ENCODE peak calls at places on chromosome 6, in seven cellular contexts. One of them, this sample, is unnamed.

GRCh38 chr6:121965739-121966138 is 433.7 kb upstream of the HSF2 start:
- DNase-seq in GM06990: no peak
- DNase-seq in Panc1: no peak
- DNase-seq in lower leg skin: peak
- DNase-seq in AG09309: no peak
- DNase-seq in PC-9: no peak
- DNase-seq in GM12865: no peak
- DNase-seq in this sample: no peak

GRCh38 chr6:105759946-105760345 is 326.2 kb upstream of the PRDM1 start:
- DNase-seq in GM06990: no peak
- DNase-seq in Panc1: no peak
- DNase-seq in lower leg skin: no peak
- DNase-seq in AG09309: no peak
- DNase-seq in PC-9: no peak
- DNase-seq in GM12865: no peak
- DNase-seq in this sample: peak

GRCh38 chr6:161682982-161683381 is 409.1 kb upstream of the AGPAT4 start:
- DNase-seq in GM06990: no peak
- DNase-seq in Panc1: no peak
- DNase-seq in lower leg skin: no peak
- DNase-seq in AG09309: no peak
- DNase-seq in PC-9: no peak
- DNase-seq in GM12865: no peak
- DNase-seq in this sample: no peak

GRCh38 chr6:84766118-84766683 is 1.8 kb upstream of the TBX18 start:
- DNase-seq in GM06990: no peak
- DNase-seq in Panc1: no peak
- DNase-seq in lower leg skin: no peak
- DNase-seq in AG09309: no peak
- DNase-seq in PC-9: no peak
- DNase-seq in GM12865: no peak
- DNase-seq in this sample: no peak

GRCh38 chr6:169800668-169801395 is 49.4 kb downstream of the ERMARD start:
- DNase-seq in GM06990: no peak
- DNase-seq in Panc1: peak
- DNase-seq in lower leg skin: peak
- DNase-seq in AG09309: peak
- DNase-seq in PC-9: peak
- DNase-seq in GM12865: no peak
- DNase-seq in this sample: peak

GRCh38 chr6:109610555-109610954 is 80.4 kb downstream of the AK9 start:
- DNase-seq in GM06990: no peak
- DNase-seq in Panc1: no peak
- DNase-seq in lower leg skin: no peak
- DNase-seq in AG09309: no peak
- DNase-seq in PC-9: no peak
- DNase-seq in GM12865: no peak
- DNase-seq in this sample: no peak

GRCh38 chr6:44851176-44851575 is 463.7 kb downstream of the CDC5L start:
- DNase-seq in GM06990: no peak
- DNase-seq in Panc1: no peak
- DNase-seq in lower leg skin: no peak
- DNase-seq in AG09309: peak
- DNase-seq in PC-9: no peak
- DNase-seq in GM12865: no peak
- DNase-seq in this sample: no peak

GRCh38 chr6:106739387-106739786 is 110.0 kb downstream of the QRSL1 start:
- DNase-seq in GM06990: no peak
- DNase-seq in Panc1: no peak
- DNase-seq in lower leg skin: peak
- DNase-seq in AG09309: no peak
- DNase-seq in PC-9: no peak
- DNase-seq in GM12865: no peak
- DNase-seq in this sample: no peak

GRCh38 chr6:31713991-31714684 is 1.0 kb upstream of the LY6G6D start:
- DNase-seq in GM06990: no peak
- DNase-seq in Panc1: no peak
- DNase-seq in lower leg skin: no peak
- DNase-seq in AG09309: no peak
- DNase-seq in PC-9: no peak
- DNase-seq in GM12865: no peak
- DNase-seq in this sample: no peak

GRCh38 chr6:36328600-36328999 is 8.1 kb downstream of the BNIP5 start:
- DNase-seq in GM06990: no peak
- DNase-seq in Panc1: no peak
- DNase-seq in lower leg skin: no peak
- DNase-seq in AG09309: no peak
- DNase-seq in PC-9: no peak
- DNase-seq in GM12865: no peak
- DNase-seq in this sample: no peak

GRCh38 chr6:131062245-131063027 is 609 bp downstream of the EPB41L2 start:
- DNase-seq in GM06990: peak
- DNase-seq in Panc1: no peak
- DNase-seq in lower leg skin: peak
- DNase-seq in AG09309: no peak
- DNase-seq in PC-9: no peak
- DNase-seq in GM12865: peak
- DNase-seq in this sample: no peak
- H3K4me3 ChIP-seq in GM06990: peak
- H3K4me3 ChIP-seq in Panc1: peak
- H3K4me3 ChIP-seq in lower leg skin: peak
- H3K4me3 ChIP-seq in AG09309: peak
- H3K4me3 ChIP-seq in PC-9: peak
- H3K4me3 ChIP-seq in GM12865: peak
- H3K4me3 ChIP-seq in this sample: peak

GRCh38 chr6:75267461-75267860 is 17.1 kb downstream of the TMEM30A start:
- DNase-seq in GM06990: no peak
- DNase-seq in Panc1: no peak
- DNase-seq in lower leg skin: no peak
- DNase-seq in AG09309: no peak
- DNase-seq in PC-9: no peak
- DNase-seq in GM12865: no peak
- DNase-seq in this sample: no peak
- TF ChIP-seq CTCF in GM06990: no peak
- TF ChIP-seq CTCF in Panc1: no peak
- TF ChIP-seq CTCF in lower leg skin: no peak
- TF ChIP-seq CTCF in AG09309: no peak
- TF ChIP-seq CTCF in PC-9: no peak
- TF ChIP-seq CTCF in GM12865: no peak
- TF ChIP-seq CTCF in this sample: no peak

GRCh38 chr6:53532061-53532797 is 12.7 kb downstream of the GCLC start:
- DNase-seq in GM06990: no peak
- DNase-seq in Panc1: no peak
- DNase-seq in lower leg skin: no peak
- DNase-seq in AG09309: no peak
- DNase-seq in PC-9: no peak
- DNase-seq in GM12865: no peak
- DNase-seq in this sample: no peak
- H3K4me3 ChIP-seq in GM06990: no peak
- H3K4me3 ChIP-seq in Panc1: no peak
- H3K4me3 ChIP-seq in lower leg skin: no peak
- H3K4me3 ChIP-seq in AG09309: no peak
- H3K4me3 ChIP-seq in PC-9: no peak
- H3K4me3 ChIP-seq in GM12865: no peak
- H3K4me3 ChIP-seq in this sample: no peak

GRCh38 chr6:147509900-147510299 is 1.4 kb downstream of the SAMD5 start:
- DNase-seq in GM06990: no peak
- DNase-seq in Panc1: no peak
- DNase-seq in lower leg skin: no peak
- DNase-seq in AG09309: no peak
- DNase-seq in PC-9: no peak
- DNase-seq in GM12865: no peak
- DNase-seq in this sample: no peak

GRCh38 chr6:147508073-147508870 is at the start of gene SAMD5:
- DNase-seq in GM06990: peak
- DNase-seq in Panc1: no peak
- DNase-seq in lower leg skin: peak
- DNase-seq in AG09309: peak
- DNase-seq in PC-9: no peak
- DNase-seq in GM12865: peak
- DNase-seq in this sample: no peak

GRCh38 chr6:147506704-147507114 is 1.8 kb upstream of the SAMD5 start:
- DNase-seq in GM06990: peak
- DNase-seq in Panc1: no peak
- DNase-seq in lower leg skin: peak
- DNase-seq in AG09309: no peak
- DNase-seq in PC-9: no peak
- DNase-seq in GM12865: peak
- DNase-seq in this sample: no peak

GRCh38 chr6:147508871-147509608 is 550 bp downstream of the SAMD5 start:
- DNase-seq in GM06990: peak
- DNase-seq in Panc1: no peak
- DNase-seq in lower leg skin: no peak
- DNase-seq in AG09309: no peak
- DNase-seq in PC-9: no peak
- DNase-seq in GM12865: no peak
- DNase-seq in this sample: no peak

DNA sequence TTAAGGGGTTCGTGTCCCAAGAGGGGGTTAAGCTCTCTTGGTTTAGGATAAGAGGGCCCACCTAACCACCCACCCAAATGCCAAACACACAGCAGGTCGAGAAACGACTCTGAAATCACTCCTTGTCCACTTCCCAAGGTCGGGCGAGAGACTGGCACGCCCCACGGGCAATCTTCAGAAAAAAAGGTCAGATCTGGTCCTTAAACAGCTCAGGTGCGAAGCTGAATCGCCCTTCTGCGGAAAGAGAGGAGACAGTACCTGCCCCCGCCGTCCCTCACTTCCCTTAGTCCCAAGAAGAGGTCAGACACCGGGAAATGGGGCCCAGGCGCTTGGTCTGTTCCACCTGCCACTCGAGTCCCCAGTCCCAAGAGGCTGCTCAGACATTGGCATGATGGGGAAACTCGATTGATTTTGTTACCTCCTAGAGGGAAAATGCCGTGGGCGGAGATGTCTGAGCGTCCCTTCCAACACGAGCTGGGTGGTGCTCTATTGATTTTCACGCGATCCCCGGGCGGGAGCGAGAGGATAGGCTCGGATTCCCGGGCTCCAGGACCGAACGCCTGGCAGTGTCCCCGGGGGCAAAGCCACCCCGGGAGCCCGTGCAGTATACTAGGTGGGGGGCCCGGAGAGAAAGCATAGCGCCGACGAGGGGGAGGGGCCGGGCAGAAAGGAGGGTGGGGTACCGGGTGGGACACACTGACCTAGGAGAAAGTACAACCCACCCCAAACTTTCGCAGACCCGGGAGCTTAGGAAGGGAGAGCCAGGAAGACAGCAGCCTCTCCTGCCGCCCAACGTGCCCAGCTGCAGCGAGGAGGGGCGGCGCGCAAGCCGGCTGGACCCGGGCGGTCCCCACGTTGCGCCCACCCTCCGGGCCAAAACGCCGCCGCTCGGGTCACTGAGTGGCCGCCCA is 1.1 kb upstream of the SAMD5 start:
- DNase-seq in GM06990: peak
- DNase-seq in Panc1: no peak
- DNase-seq in lower leg skin: no peak
- DNase-seq in AG09309: no peak
- DNase-seq in PC-9: no peak
- DNase-seq in GM12865: no peak
- DNase-seq in this sample: no peak
- TF ChIP-seq CTCF in GM06990: no peak
- TF ChIP-seq CTCF in Panc1: no peak
- TF ChIP-seq CTCF in lower leg skin: no peak
- TF ChIP-seq CTCF in AG09309: no peak
- TF ChIP-seq CTCF in PC-9: no peak
- TF ChIP-seq CTCF in GM12865: no peak
- TF ChIP-seq CTCF in this sample: no peak

DNA sequence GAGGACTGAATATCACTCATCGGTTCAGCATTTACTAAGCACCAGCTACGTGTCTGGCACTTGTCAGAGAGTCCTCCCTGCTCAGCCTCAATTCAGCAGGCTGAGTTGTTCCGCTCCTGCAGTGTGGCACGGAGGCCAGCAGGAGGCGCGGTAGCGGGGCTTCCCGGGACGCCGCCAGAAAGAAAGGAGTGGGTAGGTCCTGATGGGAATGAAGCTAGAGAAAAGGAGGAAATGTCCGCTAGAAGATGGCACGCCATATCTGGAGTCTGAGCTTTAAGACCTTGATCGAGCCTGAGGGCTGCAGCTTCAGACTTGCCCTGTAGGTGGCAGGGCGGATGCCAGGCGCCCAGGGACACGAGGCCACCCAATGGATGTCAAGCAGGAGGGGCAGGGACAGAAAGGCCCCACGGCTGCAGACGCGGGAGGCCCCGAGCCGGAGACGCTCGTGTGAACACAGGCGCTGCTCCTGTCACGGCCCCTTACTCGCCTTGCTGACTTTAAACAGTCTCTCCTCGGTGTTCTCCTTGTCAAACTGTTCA is 18.7 kb downstream of the SERPINB6 start:
- DNase-seq in GM06990: peak
- DNase-seq in Panc1: peak
- DNase-seq in lower leg skin: peak
- DNase-seq in AG09309: peak
- DNase-seq in PC-9: no peak
- DNase-seq in GM12865: peak
- DNase-seq in this sample: peak
- H3K4me3 ChIP-seq in GM06990: no peak
- H3K4me3 ChIP-seq in Panc1: no peak
- H3K4me3 ChIP-seq in lower leg skin: no peak
- H3K4me3 ChIP-seq in AG09309: no peak
- H3K4me3 ChIP-seq in PC-9: no peak
- H3K4me3 ChIP-seq in GM12865: no peak
- H3K4me3 ChIP-seq in this sample: peak

DNA sequence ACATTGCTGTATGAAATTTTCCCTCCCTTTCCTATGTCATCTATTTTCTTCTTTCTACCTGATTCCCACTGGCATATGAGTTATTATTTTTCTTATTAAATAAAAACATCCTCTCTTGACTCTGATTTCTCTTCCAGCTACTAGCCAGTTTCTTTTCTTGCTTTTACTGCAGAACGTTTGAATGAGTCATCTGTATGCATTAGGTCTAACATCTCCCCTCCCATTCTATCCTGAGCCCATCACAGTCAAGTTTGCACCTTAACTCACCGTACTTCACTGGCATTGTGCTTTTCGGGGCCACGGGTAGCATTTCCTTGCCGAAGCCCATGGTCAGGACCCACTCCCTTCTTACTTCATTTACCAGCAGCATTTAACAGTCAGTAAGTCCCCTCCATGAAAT is 65.7 kb downstream of the CARMIL1 start:
- DNase-seq in GM06990: no peak
- DNase-seq in Panc1: no peak
- DNase-seq in lower leg skin: no peak
- DNase-seq in AG09309: no peak
- DNase-seq in PC-9: no peak
- DNase-seq in GM12865: no peak
- DNase-seq in this sample: no peak
- TF ChIP-seq CTCF in GM06990: no peak
- TF ChIP-seq CTCF in Panc1: no peak
- TF ChIP-seq CTCF in lower leg skin: no peak
- TF ChIP-seq CTCF in AG09309: no peak
- TF ChIP-seq CTCF in PC-9: no peak
- TF ChIP-seq CTCF in GM12865: no peak
- TF ChIP-seq CTCF in this sample: no peak

GRCh38 chr6:26273673-26274595 is 91.1 kb upstream of the BTN3A2 start:
- DNase-seq in GM06990: peak
- DNase-seq in Panc1: no peak
- DNase-seq in lower leg skin: no peak
- DNase-seq in AG09309: no peak
- DNase-seq in PC-9: no peak
- DNase-seq in GM12865: peak
- DNase-seq in this sample: no peak
- H3K4me3 ChIP-seq in GM06990: peak
- H3K4me3 ChIP-seq in Panc1: peak
- H3K4me3 ChIP-seq in lower leg skin: peak
- H3K4me3 ChIP-seq in AG09309: peak
- H3K4me3 ChIP-seq in PC-9: peak
- H3K4me3 ChIP-seq in GM12865: peak
- H3K4me3 ChIP-seq in this sample: peak